ENCODE peak calls at places on chromosomes 6 and 20, in seven cellular contexts. L, J, W, T, A, Q and Z are unnamed samples. For H3K27me3 and H3K4me1, the result is how much of the 10 kb centered on the place peaks cover.

GRCh38 chr6:161915456-161915964 is 641.6 kb upstream of the AGPAT4 start:
- DNase-seq in L (no peak), J (no peak), W (no peak), T (no peak), A (no peak), Q (no peak), Z (no peak)

GRCh38 chr20:36035720-36036119 is 67.3 kb downstream of the CNBD2 start:
- DNase-seq in L (no peak), J (no peak), W (no peak), T (no peak), A (no peak), Q (peak), Z (no peak)

GRCh38 chr20:50192364-50193168 is 1.9 kb downstream of the CEBPB start:
- DNase-seq in L (peak), J (peak), W (peak), T (peak), A (no peak), Q (peak), Z (peak)

GRCh38 chr20:47879771-47880170 is 94.5 kb upstream of the SULF2 start:
- DNase-seq in L (no peak), J (no peak), W (no peak), T (no peak), A (no peak), Q (no peak), Z (no peak)

GRCh38 chr6:1049900-1050299 is 262.0 kb upstream of the FOXQ1 start:
- DNase-seq in L (no peak), J (no peak), W (no peak), T (no peak), A (no peak), Q (no peak), Z (no peak)

GRCh38 chr6:16522937-16523336 is 238.3 kb downstream of the ATXN1 start:
- DNase-seq in L (no peak), J (no peak), W (no peak), T (no peak), A (no peak), Q (no peak), Z (no peak)

GRCh38 chr6:159089443-159089842 is 44.7 kb upstream of the TAGAP start:
- DNase-seq in L (no peak), J (no peak), W (no peak), T (no peak), A (no peak), Q (no peak), Z (no peak)

GRCh38 chr6:152631376-152631775 is 5.8 kb downstream of the SYNE1 start:
- DNase-seq in L (no peak), J (no peak), W (no peak), T (no peak), A (no peak), Q (no peak), Z (no peak)

GRCh38 chr6:110170081-110170480 is 9.4 kb downstream of the WASF1 start:
- DNase-seq in L (no peak), J (no peak), W (no peak), T (no peak), A (no peak), Q (no peak), Z (no peak)

GRCh38 chr6:128848169-128848935 is 34.6 kb upstream of the LAMA2 start:
- DNase-seq in L (no peak), J (no peak), W (no peak), T (no peak), A (peak), Q (no peak), Z (peak)

GRCh38 chr6:40912158-40912946 is 126.7 kb downstream of the UNC5CL start:
- DNase-seq in L (peak), J (no peak), W (peak), T (peak), A (no peak), Q (peak), Z (peak)

GRCh38 chr6:167797079-167797870 is 29.4 kb upstream of the AFDN start:
- DNase-seq in L (no peak), J (no peak), W (no peak), T (no peak), A (no peak), Q (no peak), Z (no peak)

GRCh38 chr6:25627001-25627400 is 25.0 kb upstream of the SCGN start:
- DNase-seq in L (no peak), J (no peak), W (no peak), T (no peak), A (no peak), Q (no peak), Z (no peak)

GRCh38 chr6:44049989-44050871 is 77.0 kb downstream of the MRPL14 start:
- DNase-seq in L (no peak), J (no peak), W (peak), T (no peak), A (no peak), Q (peak), Z (no peak)

GRCh38 chr6:94367316-94367715 is 948.0 kb upstream of the EPHA7 start:
- DNase-seq in L (no peak), J (no peak), W (no peak), T (no peak), A (no peak), Q (no peak), Z (no peak)

GRCh38 chr20:59696476-59696875 is 92.1 kb downstream of the PHACTR3 start:
- DNase-seq in L (no peak), J (no peak), W (no peak), T (no peak), A (no peak), Q (no peak), Z (no peak)

GRCh38 chr20:40232288-40232687 is 456.7 kb downstream of the MAFB start:
- DNase-seq in L (no peak), J (no peak), W (no peak), T (no peak), A (no peak), Q (peak), Z (peak)

GRCh38 chr6:85574932-85575598 is 18.6 kb downstream of the SNX14 start:
- DNase-seq in L (no peak), J (no peak), W (no peak), T (no peak), A (no peak), Q (peak), Z (no peak)

DNA sequence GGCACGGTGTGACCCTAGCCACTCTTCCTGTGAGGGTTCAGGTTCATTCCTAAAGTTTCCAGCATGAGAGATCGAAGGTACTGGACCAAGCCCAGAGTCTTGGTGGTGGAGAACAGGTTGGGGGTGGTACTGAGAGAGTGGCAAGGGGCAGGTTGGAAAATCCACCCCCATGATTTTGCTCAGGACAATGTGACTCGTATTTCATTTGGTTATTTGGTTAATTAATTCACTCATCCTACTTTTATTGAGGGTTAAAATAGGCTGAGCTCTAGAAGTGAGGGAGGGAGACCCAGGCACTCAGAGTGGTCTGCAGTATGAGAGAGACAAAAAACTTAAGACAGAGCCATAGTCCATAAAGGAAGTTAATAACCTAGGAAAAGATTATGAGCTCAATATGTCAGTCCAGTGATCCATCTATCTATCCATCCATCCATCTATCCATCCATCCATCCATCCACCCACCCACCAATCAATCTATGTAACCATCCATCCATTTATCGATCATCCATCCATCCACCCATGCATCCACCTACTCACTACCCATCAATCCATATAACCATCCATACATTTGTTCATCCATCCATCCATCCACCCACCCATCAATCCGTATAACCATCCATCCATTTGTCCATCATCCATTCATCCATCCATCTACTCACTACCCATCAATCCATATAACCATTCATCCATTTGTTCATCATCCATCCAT is 6.7 kb upstream of the BPIFB6 start:
- DNase-seq in L (no peak), J (no peak), W (no peak), T (no peak), A (no peak), Q (no peak), Z (no peak)
- H3K27me3 ChIP-seq in L (half or more), J (under half), W (under half), T (under half), A (under half), Q (under half), Z (under half)

GRCh38 chr20:32772046-32772445 is 9.9 kb downstream of the DNMT3B start:
- DNase-seq in L (no peak), J (no peak), W (no peak), T (no peak), A (no peak), Q (no peak), Z (no peak)
- H3K4me1 ChIP-seq in L (under half), J (under half), W (under half), T (under half), A (under half), Q (under half), Z (under half)

GRCh38 chr6:101398716-101399626 is 5.5 kb downstream of the GRIK2 start:
- DNase-seq in L (no peak), J (no peak), W (no peak), T (peak), A (no peak), Q (no peak), Z (no peak)
- H3K27me3 ChIP-seq in L (under half), J (half or more), W (under half), T (under half), A (under half), Q (under half), Z (half or more)

DNA sequence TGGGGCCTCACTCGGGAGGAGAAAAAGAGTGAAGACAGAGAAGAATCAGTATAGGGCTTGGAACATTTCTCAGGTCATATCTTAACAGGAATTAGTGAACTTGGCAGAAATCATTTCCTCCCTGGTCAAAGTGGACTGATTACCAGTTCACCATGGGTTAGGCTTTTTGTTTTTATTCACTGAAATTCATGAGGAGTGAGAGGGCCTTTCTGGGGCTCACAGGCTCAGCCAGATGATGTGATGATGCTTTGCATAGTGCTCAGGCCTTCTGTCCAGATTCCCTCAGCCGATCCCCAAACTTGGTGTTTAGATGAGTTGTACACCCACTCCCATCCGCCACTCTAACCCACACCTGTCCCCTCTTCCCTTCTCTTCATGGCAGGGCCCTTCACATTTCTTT is 32.5 kb downstream of the SRSF3 start:
- DNase-seq in L (no peak), J (no peak), W (peak), T (no peak), A (no peak), Q (no peak), Z (peak)
- H3K4me1 ChIP-seq in L (under half), J (under half), W (under half), T (under half), A (under half), Q (under half), Z (under half)

GRCh38 chr6:73309534-73309783 is 44.6 kb downstream of the DPPA5 start:
- DNase-seq in L (no peak), J (no peak), W (no peak), T (no peak), A (peak), Q (no peak), Z (no peak)
- H3K27me3 ChIP-seq in L (under half), J (under half), W (under half), T (under half), A (under half), Q (under half), Z (under half)

GRCh38 chr6:13256614-13257013 is 71.7 kb downstream of the TBC1D7 start:
- DNase-seq in L (no peak), J (no peak), W (no peak), T (no peak), A (no peak), Q (no peak), Z (no peak)

GRCh38 chr6:13261464-13261994 is 66.8 kb downstream of the TBC1D7 start:
- DNase-seq in L (peak), J (no peak), W (no peak), T (no peak), A (no peak), Q (no peak), Z (no peak)

GRCh38 chr6:13260831-13261230 is 67.5 kb downstream of the TBC1D7 start:
- DNase-seq in L (no peak), J (no peak), W (no peak), T (no peak), A (no peak), Q (no peak), Z (no peak)

GRCh38 chr6:13260116-13260598 is 68.2 kb downstream of the TBC1D7 start:
- DNase-seq in L (no peak), J (no peak), W (no peak), T (no peak), A (no peak), Q (no peak), Z (no peak)

DNA sequence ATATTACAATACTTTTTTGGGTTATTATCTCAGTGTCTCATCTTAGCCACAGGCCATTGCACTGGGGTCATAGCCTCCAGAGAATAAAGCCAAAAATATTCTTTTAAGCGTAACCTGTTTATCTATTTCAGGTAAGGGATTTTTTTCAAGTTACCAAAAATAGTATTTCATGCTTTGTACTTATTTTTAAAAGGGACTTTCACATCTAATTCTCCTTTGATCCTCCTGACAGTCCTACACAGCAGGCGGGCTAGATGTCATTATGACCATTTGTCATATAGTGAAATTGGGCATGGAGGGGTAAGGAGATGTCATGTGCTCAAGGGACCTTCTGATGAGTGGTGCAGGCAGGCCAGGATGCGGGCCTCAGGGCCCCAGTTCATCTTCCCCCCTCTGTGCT is 68.9 kb downstream of the TBC1D7 start:
- DNase-seq in L (peak), J (no peak), W (no peak), T (no peak), A (no peak), Q (no peak), Z (no peak)
- H3K4me1 ChIP-seq in L (half or more), J (under half), W (under half), T (under half), A (under half), Q (under half), Z (under half)

GRCh38 chr20:63497946-63498935 is 642 bp downstream of the EEF1A2 start:
- DNase-seq in L (no peak), J (peak), W (no peak), T (peak), A (no peak), Q (peak), Z (no peak)
- H3K27me3 ChIP-seq in L (half or more), J (under half), W (under half), T (under half), A (under half), Q (under half), Z (under half)

GRCh38 chr6:30716879-30717128 is 277 bp downstream of the MDC1 start:
- DNase-seq in L (no peak), J (no peak), W (no peak), T (no peak), A (no peak), Q (no peak), Z (no peak)
- H3K4me1 ChIP-seq in L (under half), J (under half), W (under half), T (under half), A (under half), Q (under half), Z (under half)